ENCODE peak calls at places on chromosomes 3 and 15, in eight cellular contexts. D is uterus, N is lower lobe of right lung, B is left ventricle myocardium inferior, E is brain microvascular endothelial cell, M is sigmoid colon, Y is fibroblast of mammary gland, O is ovary. R is an unnamed sample.
A peak's percentile ranks its signal among the peaks of the same experiment; 100 is the strongest.

GRCh38 chr3:187286467-187287059 is 5.0 kb downstream of the MASP1 start:
- DNase-seq in D (peak; percentile 80), O (peak; percentile 43), E (peak; percentile 57), N (no peak), B (no peak), M (no peak), Y (peak; percentile 98), R (peak; percentile 92)

GRCh38 chr3:195118671-195119070 is 152.3 kb downstream of the XXYLT1 start:
- DNase-seq in N (no peak), D (no peak), Y (no peak), E (no peak), M (no peak), B (no peak), O (no peak), R (no peak)

GRCh38 chr15:79897701-79898113 is 893 bp upstream of the MTHFS start:
- DNase-seq in B (no peak), M (no peak), N (no peak), Y (no peak), E (no peak), D (no peak), O (no peak), R (peak; percentile 1)

GRCh38 chr3:139548801-139549200 is 9.3 kb upstream of the RBP1 start:
- DNase-seq in B (no peak), Y (no peak), N (no peak), E (no peak), D (no peak), O (peak; percentile 93), M (no peak), R (no peak)

GRCh38 chr15:83848315-83849050 is 194.6 kb downstream of the ADAMTSL3 start:
- DNase-seq in D (no peak), E (peak; percentile 75), O (no peak), Y (peak; percentile 97), M (no peak), B (no peak), N (no peak), R (peak; percentile 95)

GRCh38 chr3:102745881-102746280 is 311.1 kb downstream of the ZPLD1 start:
- DNase-seq in O (no peak), N (no peak), D (no peak), E (no peak), B (no peak), Y (no peak), M (no peak), R (peak; percentile 43)

GRCh38 chr15:33831646-33832045 is 136.7 kb upstream of the CHRM5 start:
- DNase-seq in O (no peak), N (no peak), D (no peak), E (no peak), Y (no peak), B (no peak), M (no peak), R (no peak)

GRCh38 chr3:65288781-65289180 is 601.0 kb upstream of the ADAMTS9 start:
- DNase-seq in O (no peak), Y (no peak), B (no peak), D (no peak), N (no peak), E (no peak), M (no peak), R (no peak)

GRCh38 chr15:32919749-32920414 is 202.1 kb downstream of the GREM1 start:
- DNase-seq in O (no peak), D (no peak), M (no peak), Y (peak; percentile 98), B (no peak), N (no peak), E (peak; percentile 84), R (peak; percentile 98)

GRCh38 chr15:70066004-70066403 is 31.7 kb downstream of the TLE3 start:
- DNase-seq in N (no peak), M (no peak), O (no peak), D (no peak), Y (no peak), E (no peak), B (no peak), R (no peak)

GRCh38 chr3:183951459-183951858 is 66.2 kb downstream of the ABCC5 start:
- DNase-seq in M (no peak), E (no peak), D (no peak), O (no peak), N (no peak), Y (no peak), B (no peak), R (no peak)

GRCh38 chr3:37985637-37986320 is 4.8 kb upstream of the VILL start:
- DNase-seq in D (no peak), M (peak; percentile 36), B (no peak), O (peak; percentile 17), E (no peak), Y (no peak), N (peak; percentile 53), R (peak; percentile 36)

GRCh38 chr3:124117486-124117885 is 125.6 kb upstream of the ROPN1 start:
- DNase-seq in M (no peak), O (no peak), D (peak; percentile 52), Y (peak; percentile 83), B (peak; percentile 21), E (peak; percentile 23), N (no peak), R (peak; percentile 91)

GRCh38 chr3:103818800-103819199 is 1384.0 kb downstream of the ZPLD1 start:
- DNase-seq in Y (no peak), D (no peak), B (no peak), M (no peak), E (no peak), O (no peak), N (no peak), R (no peak)

GRCh38 chr3:107367353-107367752 is 9.9 kb upstream of the CCDC54 start:
- DNase-seq in O (no peak), E (peak; percentile 73), Y (peak; percentile 84), M (no peak), D (no peak), B (no peak), N (no peak), R (peak; percentile 77)

GRCh38 chr3:14206548-14207177 is 28.0 kb downstream of the LSM3 start:
- DNase-seq in D (no peak), B (no peak), M (no peak), O (no peak), N (no peak), E (no peak), Y (no peak), R (no peak)

GRCh38 chr3:185717121-185717520 is 107.7 kb downstream of the IGF2BP2 start:
- DNase-seq in M (no peak), E (peak; percentile 47), D (no peak), O (no peak), N (no peak), B (no peak), Y (peak; percentile 89), R (peak; percentile 92)

GRCh38 chr3:14467723-14468620 is 65.6 kb downstream of the SLC6A6 start:
- DNase-seq in N (no peak), Y (peak; percentile 47), M (no peak), E (peak; percentile 22), B (no peak), O (peak; percentile 62), D (peak; percentile 62), R (peak; percentile 60)

GRCh38 chr3:77467702-77468407 is 428.0 kb downstream of the ROBO2 start:
- DNase-seq in Y (peak; percentile 0), M (peak; percentile 59), E (no peak), B (peak; percentile 21), D (no peak), N (no peak), O (peak; percentile 23), R (peak; percentile 7)

GRCh38 chr3:149559989-149560388 is 85.5 kb downstream of the TM4SF4 start:
- DNase-seq in M (no peak), Y (no peak), E (no peak), N (no peak), O (no peak), B (no peak), D (no peak), R (no peak)
- H3K4me3 ChIP-seq in M (no peak overlapping the region), Y (no peak overlapping the region), E (no peak overlapping the region), N (no peak overlapping the region), O (no peak overlapping the region), B (no peak overlapping the region), D (no peak overlapping the region), R (no peak overlapping the region)

DNA sequence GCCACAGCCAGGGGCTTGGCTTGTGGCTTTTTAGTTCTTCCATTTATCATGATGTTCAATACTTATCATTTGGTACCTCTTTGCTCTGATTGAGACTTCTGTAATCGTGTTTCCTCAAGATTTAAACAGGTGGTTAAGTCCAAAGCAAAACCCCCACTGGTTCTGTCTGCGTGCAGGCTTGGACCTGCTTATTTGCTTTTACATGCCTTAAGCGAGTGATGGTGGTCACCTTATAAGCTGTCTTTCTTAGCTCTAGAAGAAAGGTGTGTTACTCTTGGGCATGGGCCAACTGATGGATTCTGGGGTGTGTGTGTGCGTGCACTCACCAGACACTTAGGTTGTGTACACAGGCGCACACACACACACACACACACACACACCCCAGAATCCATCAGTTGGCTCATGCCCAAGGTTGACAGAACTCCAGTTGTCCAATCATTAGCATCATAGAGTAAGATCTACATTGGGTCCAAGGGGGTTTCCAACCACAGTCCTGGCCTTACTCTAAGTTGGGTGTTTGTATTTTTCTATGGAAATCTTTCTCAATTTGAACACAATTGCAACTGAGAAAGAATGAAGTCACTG is 1.2 kb downstream of the MYZAP start:
- DNase-seq in N (no peak), E (no peak), O (no peak), Y (no peak), B (no peak), D (no peak), M (no peak), R (no peak)
- H3K4me3 ChIP-seq in N (peak overlapping the region; percentile 68), E (no peak overlapping the region), O (peak overlapping the region; percentile 69), Y (no peak overlapping the region), B (peak overlapping the region; percentile 88), D (peak overlapping the region; percentile 68), M (peak overlapping the region; percentile 75), R (no peak overlapping the region)

GRCh38 chr15:99169769-99170311 is 65.0 kb downstream of the SYNM start:
- DNase-seq in B (no peak), N (no peak), E (peak; percentile 80), Y (peak; percentile 21), M (peak; percentile 97), D (peak; percentile 58), O (peak; percentile 41), R (peak; percentile 76)

GRCh38 chr15:99167201-99167600 is 62.3 kb downstream of the SYNM start:
- DNase-seq in D (no peak), O (no peak), E (no peak), Y (no peak), M (no peak), B (no peak), N (no peak), R (no peak)

GRCh38 chr15:99170476-99171065 is 65.7 kb downstream of the SYNM start:
- DNase-seq in Y (no peak), D (no peak), B (no peak), E (no peak), O (no peak), N (no peak), M (no peak), R (peak; percentile 4)

GRCh38 chr15:99167640-99168039 is 62.8 kb downstream of the SYNM start:
- DNase-seq in N (no peak), D (no peak), M (no peak), Y (no peak), E (no peak), O (no peak), B (no peak), R (no peak)

GRCh38 chr15:99168601-99169580 is 64.0 kb downstream of the SYNM start:
- DNase-seq in B (no peak), Y (no peak), M (no peak), E (no peak), O (no peak), N (no peak), D (no peak), R (no peak)
- H3K4me3 ChIP-seq in B (no peak overlapping the region), Y (no peak overlapping the region), M (no peak overlapping the region), E (no peak overlapping the region), O (no peak overlapping the region), N (no peak overlapping the region), D (no peak overlapping the region), R (no peak overlapping the region)

DNA sequence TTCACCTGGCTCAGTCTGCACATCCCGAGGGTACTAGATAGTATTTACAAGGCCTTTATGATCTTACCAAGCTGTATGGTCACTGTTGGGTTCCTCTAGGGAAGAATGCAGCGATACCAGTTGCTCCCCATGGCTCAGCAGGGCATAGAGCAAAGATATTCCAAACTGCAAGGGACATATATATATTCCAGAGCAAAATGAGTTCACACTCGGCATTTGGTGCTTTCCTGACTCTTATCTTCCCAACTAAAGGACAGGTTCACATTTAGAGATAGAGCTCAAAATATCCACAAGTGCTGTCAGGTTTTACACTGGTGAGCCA is 3.5 kb upstream of the SPG11 start:
- DNase-seq in M (no peak), E (no peak), D (no peak), N (no peak), B (no peak), O (no peak), Y (no peak), R (no peak)
- H3K4me3 ChIP-seq in M (no peak overlapping the region), E (no peak overlapping the region), D (no peak overlapping the region), N (no peak overlapping the region), B (no peak overlapping the region), O (no peak overlapping the region), Y (no peak overlapping the region), R (no peak overlapping the region)

R was measured in GM23248.